ENCODE peak calls at places on chromosomes 5 and 9, in six cellular contexts. Q, B, P, O, T and I are unnamed samples. For H3K27me3, the result is how much of the 10 kb centered on the place peaks cover.

GRCh38 chr9:112341741-112342140 is 8.3 kb upstream of the PTBP3 start:
- DNase-seq in T (no peak), O (no peak), B (no peak), P (no peak), Q (no peak), I (no peak)

GRCh38 chr9:93413530-93413929 is 38.0 kb upstream of the FAM120A start:
- DNase-seq in P (no peak), B (no peak), Q (no peak), O (no peak), T (no peak), I (no peak)

GRCh38 chr5:168401880-168402279 is 84.4 kb upstream of the RARS1 start:
- DNase-seq in T (no peak), P (no peak), B (no peak), O (no peak), Q (no peak), I (no peak)

GRCh38 chr5:15806613-15807012 is 306.6 kb downstream of the FBXL7 start:
- DNase-seq in T (no peak), P (no peak), Q (no peak), O (no peak), B (no peak), I (no peak)

GRCh38 chr5:32193591-32193990 is 19.5 kb upstream of the GOLPH3 start:
- DNase-seq in Q (peak), T (peak), P (peak), O (peak), B (peak), I (no peak)

GRCh38 chr5:145362261-145362660 is 472.9 kb downstream of the PRELID2 start:
- DNase-seq in P (no peak), B (no peak), Q (peak), T (no peak), O (no peak), I (no peak)

GRCh38 chr9:79390077-79390673 is 181.6 kb upstream of the TLE4 start:
- DNase-seq in B (no peak), Q (no peak), T (no peak), P (no peak), O (no peak), I (no peak)

GRCh38 chr5:55820488-55820887 is 30.7 kb upstream of the IL31RA start:
- DNase-seq in B (no peak), P (no peak), T (no peak), Q (no peak), O (no peak), I (no peak)

GRCh38 chr5:158060216-158060615 is 201.3 kb upstream of the CLINT1 start:
- DNase-seq in B (no peak), T (no peak), O (no peak), Q (no peak), P (no peak), I (no peak)

GRCh38 chr5:135266301-135266630 is 132.8 kb downstream of the MACROH2A1 start:
- DNase-seq in P (no peak), O (no peak), B (no peak), T (no peak), Q (no peak), I (no peak)

GRCh38 chr5:168086104-168086610 is 205.3 kb upstream of the WWC1 start:
- DNase-seq in B (no peak), Q (no peak), O (no peak), T (peak), P (no peak), I (no peak)

GRCh38 chr9:38274746-38275250 is 117.7 kb upstream of the ALDH1B1 start:
- DNase-seq in Q (peak), T (no peak), B (no peak), O (no peak), P (peak), I (no peak)

GRCh38 chr5:94849821-94850736 is 231.6 kb downstream of the SLF1 start:
- DNase-seq in T (no peak), O (no peak), Q (peak), B (no peak), P (no peak), I (no peak)

GRCh38 chr5:110401881-110402280 is 324.6 kb downstream of the TMEM232 start:
- DNase-seq in B (no peak), T (no peak), P (no peak), O (no peak), Q (no peak), I (no peak)

GRCh38 chr5:77322406-77322805 is 111.9 kb downstream of the PDE8B start:
- DNase-seq in T (no peak), O (no peak), P (no peak), B (no peak), Q (no peak), I (no peak)

GRCh38 chr9:98970532-98971041 is 26.9 kb downstream of the COL15A1 start:
- DNase-seq in B (no peak), P (peak), O (no peak), T (no peak), Q (no peak), I (no peak)

GRCh38 chr9:96317335-96317980 is 15.5 kb upstream of the HSD17B3 start:
- DNase-seq in O (no peak), P (peak), B (no peak), T (peak), Q (peak), I (peak)

GRCh38 chr9:4327504-4328191 is 27.8 kb upstream of the GLIS3 start:
- DNase-seq in T (no peak), O (no peak), B (no peak), Q (no peak), P (no peak), I (no peak)

GRCh38 chr9:86718373-86718772 is 228.9 kb downstream of the GAS1 start:
- DNase-seq in P (no peak), B (no peak), T (no peak), O (no peak), Q (no peak), I (no peak)

GRCh38 chr9:7844283-7844682 is 44.7 kb upstream of the DMAC1 start:
- DNase-seq in T (no peak), Q (no peak), P (no peak), B (no peak), O (no peak), I (no peak)

GRCh38 chr5:642481-642880 is 30.3 kb downstream of the CEP72 start:
- DNase-seq in O (no peak), P (no peak), Q (no peak), T (no peak), B (no peak), I (no peak)

GRCh38 chr9:88974641-88975040 is 16.6 kb upstream of the S1PR3 start:
- DNase-seq in B (no peak), T (no peak), Q (no peak), O (peak), P (no peak), I (no peak)

GRCh38 chr9:135561391-135562234 is at the start of gene PAEP:
- DNase-seq in P (no peak), T (no peak), B (no peak), Q (no peak), O (peak), I (no peak)

GRCh38 chr5:160511280-160511929 is 89.8 kb downstream of the PTTG1 start:
- DNase-seq in P (no peak), O (no peak), Q (no peak), B (no peak), T (no peak), I (no peak)

GRCh38 chr9:5953743-5954707 is 61.4 kb downstream of the RANBP6 start:
- DNase-seq in B (no peak), T (no peak), P (no peak), Q (no peak), O (no peak), I (no peak)

GRCh38 chr5:36481721-36482120 is 124.7 kb upstream of the SLC1A3 start:
- DNase-seq in O (no peak), P (no peak), Q (no peak), B (no peak), T (no peak), I (no peak)
- TF ChIP-seq CTCF in O (no peak), P (no peak), Q (no peak), B (no peak), T (no peak), I (no peak)

GRCh38 chr9:132161743-132162187 is at the start of gene NTNG2:
- DNase-seq in B (no peak), O (no peak), Q (no peak), P (no peak), T (no peak), I (no peak)

GRCh38 chr9:132163876-132164603 is 2.2 kb downstream of the NTNG2 start:
- DNase-seq in Q (no peak), O (no peak), B (no peak), T (no peak), P (no peak), I (no peak)

GRCh38 chr9:132164604-132165362 is 2.9 kb downstream of the NTNG2 start:
- DNase-seq in O (no peak), Q (peak), T (peak), P (no peak), B (peak), I (no peak)

GRCh38 chr9:132162764-132163456 is 1.1 kb downstream of the NTNG2 start:
- DNase-seq in P (no peak), B (no peak), O (no peak), Q (no peak), T (no peak), I (no peak)

DNA sequence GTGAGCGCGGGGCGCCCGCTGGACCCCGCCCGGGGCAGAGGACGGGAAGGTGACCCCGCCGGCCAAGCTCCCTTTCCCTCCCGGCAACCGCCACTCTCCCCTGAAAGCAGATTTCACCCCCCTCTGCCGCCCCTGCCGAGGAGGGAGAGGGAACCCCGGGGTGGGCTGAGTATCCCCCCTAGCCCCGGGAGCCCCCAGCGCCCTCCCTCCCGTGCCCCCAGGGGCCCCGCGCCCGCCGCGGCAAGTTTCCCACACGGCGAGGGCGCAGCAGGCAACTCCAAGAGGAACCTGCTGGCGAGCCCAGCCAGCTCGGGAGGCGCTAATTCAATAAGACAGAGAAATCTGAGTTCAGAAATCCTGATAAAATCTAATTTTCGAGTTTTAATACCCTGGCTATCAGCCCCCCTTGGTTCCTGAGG is 1.6 kb downstream of the NTNG2 start:
- DNase-seq in O (no peak), Q (no peak), P (no peak), B (no peak), T (no peak), I (no peak)
- H3K27me3 ChIP-seq in O (half or more), Q (half or more), P (half or more), B (under half), T (half or more), I (under half)

DNA sequence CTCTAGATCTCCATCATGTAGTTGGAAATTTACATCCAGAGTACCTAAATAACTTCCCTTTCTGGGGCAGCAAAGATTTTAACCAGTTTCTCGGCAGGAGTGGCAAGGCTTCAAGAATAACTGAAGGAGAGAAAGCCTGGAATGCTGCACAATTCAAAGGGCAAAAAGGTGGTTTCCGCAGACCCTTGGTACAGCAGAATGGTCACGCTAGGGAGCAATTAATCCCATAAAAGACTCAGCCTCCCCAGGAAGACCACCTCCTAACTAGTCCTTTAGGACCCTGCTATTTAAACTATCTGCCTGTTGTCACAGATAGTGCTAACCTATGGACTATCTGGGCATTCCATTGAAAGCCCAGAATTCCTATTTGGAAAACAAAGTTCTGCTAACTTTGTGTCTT is 3.6 kb downstream of the HTR1A start:
- DNase-seq in O (no peak), T (no peak), Q (no peak), B (no peak), P (no peak), I (no peak)
- H3K4me3 ChIP-seq in O (no peak), T (no peak), Q (no peak), B (no peak), P (no peak), I (peak)

GRCh38 chr9:126938332-126938731 is 23.8 kb downstream of the RALGPS1 start:
- DNase-seq in P (no peak), Q (no peak), O (no peak), B (no peak), T (no peak), I (no peak)
- TF ChIP-seq CTCF in P (no peak), Q (no peak), O (no peak), B (no peak), T (no peak), I (no peak)

GRCh38 chr5:84383816-84384603 is 670 bp downstream of the EDIL3 start:
- DNase-seq in P (peak), T (peak), Q (peak), B (no peak), O (peak), I (peak)
- H3K27me3 ChIP-seq in P (under half), T (under half), Q (under half), B (under half), O (under half), I (under half)

DNA sequence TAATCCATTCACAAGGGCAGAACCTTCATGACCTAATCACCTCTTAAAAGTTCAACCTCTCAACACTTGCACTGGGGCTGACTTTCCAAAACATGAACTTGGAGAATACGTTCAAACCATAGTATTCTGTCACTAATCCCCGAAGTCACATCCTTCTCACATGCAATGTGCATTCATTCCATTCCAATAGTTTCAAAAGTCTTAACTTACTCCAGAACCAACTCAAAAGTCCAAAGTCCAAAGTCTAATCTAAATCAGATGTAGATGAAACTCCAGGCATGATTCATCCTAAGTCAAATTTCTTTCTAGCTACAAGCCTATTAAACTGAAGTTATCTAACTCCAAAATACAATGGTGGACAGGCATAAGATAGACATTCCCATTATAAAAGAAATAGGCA is 21.7 kb upstream of the ADAMTSL1 start:
- DNase-seq in T (no peak), P (no peak), O (no peak), B (no peak), Q (no peak), I (no peak)
- H3K4me3 ChIP-seq in T (no peak), P (no peak), O (no peak), B (no peak), Q (no peak), I (no peak)

GRCh38 chr9:82903503-82903902 is 159.4 kb downstream of the RASEF start:
- DNase-seq in T (no peak), B (no peak), O (no peak), Q (no peak), P (no peak), I (no peak)
- TF ChIP-seq CTCF in T (no peak), B (no peak), O (no peak), Q (peak), P (no peak), I (no peak)